ENCODE peak calls at places on chromosomes 16 and 17, in five cellular contexts. Y is HepG2, B is K562, W is GM12878, V is HCT116. D is an unnamed sample.

GRCh38 chr17:68539536-68540469 is 27.6 kb downstream of the PRKAR1A start:
- ATAC-seq in Y (peak), B (peak), W (peak), V (peak), D (no peak)

GRCh38 chr16:56609463-56609921 is 1.1 kb downstream of the MT2A start:
- ATAC-seq in Y (peak), B (peak), W (peak), V (no peak), D (no peak)

GRCh38 chr17:59666235-59666634 is 41.0 kb downstream of the PTRH2 start:
- ATAC-seq in Y (no peak), B (no peak), W (no peak), V (no peak), D (no peak)

GRCh38 chr17:61862975-61863800 is at the start of gene BRIP1:
- ATAC-seq in Y (peak), B (peak), W (peak), V (peak), D (peak)

GRCh38 chr16:86585821-86586611 is 7.7 kb downstream of the FOXL1 start:
- ATAC-seq in Y (no peak), B (no peak), W (no peak), V (no peak), D (no peak)

GRCh38 chr16:52408197-52408845 is 138.6 kb downstream of the TOX3 start:
- ATAC-seq in Y (peak), B (no peak), W (no peak), V (no peak), D (no peak)

GRCh38 chr16:54353097-54353496 is 66.5 kb upstream of the IRX3 start:
- ATAC-seq in Y (no peak), B (no peak), W (no peak), V (no peak), D (no peak)

GRCh38 chr16:54280751-54281150 is 5.8 kb downstream of the IRX3 start:
- ATAC-seq in Y (no peak), B (no peak), W (peak), V (peak), D (no peak)

DNA sequence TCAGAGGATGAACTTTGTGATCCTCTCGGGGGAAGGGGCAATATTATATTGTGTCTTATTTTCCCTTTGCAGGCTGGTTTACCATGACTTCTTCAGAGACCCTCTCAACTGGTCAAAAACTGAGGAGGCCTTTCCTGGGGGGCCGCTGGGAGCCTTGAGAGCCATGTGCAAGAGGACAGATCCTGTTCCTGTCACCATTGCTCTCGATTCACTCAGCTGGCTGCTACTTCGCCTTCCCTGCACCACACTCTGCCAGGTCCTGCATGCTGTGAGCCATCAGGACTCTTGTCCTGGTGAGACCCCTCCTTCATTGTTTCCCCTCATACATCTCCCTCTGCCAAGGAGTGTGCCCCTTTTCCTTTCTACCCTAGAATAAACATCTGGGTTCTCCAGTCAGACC is 2.5 kb downstream of the ELP5 start:
- ATAC-seq in Y (no peak), B (no peak), W (no peak), V (no peak), D (no peak)
- TF ChIP-seq POLR2AphosphoS5 in Y (no peak), B (no peak), W (no peak), V (peak), D (no peak)

GRCh38 chr17:81386141-81386645 is 9.1 kb upstream of the BAHCC1 start:
- ATAC-seq in Y (no peak), B (no peak), W (no peak), V (no peak), D (no peak)
- H3K27ac ChIP-seq in Y (no peak), B (peak), W (no peak), V (peak), D (peak)

DNA sequence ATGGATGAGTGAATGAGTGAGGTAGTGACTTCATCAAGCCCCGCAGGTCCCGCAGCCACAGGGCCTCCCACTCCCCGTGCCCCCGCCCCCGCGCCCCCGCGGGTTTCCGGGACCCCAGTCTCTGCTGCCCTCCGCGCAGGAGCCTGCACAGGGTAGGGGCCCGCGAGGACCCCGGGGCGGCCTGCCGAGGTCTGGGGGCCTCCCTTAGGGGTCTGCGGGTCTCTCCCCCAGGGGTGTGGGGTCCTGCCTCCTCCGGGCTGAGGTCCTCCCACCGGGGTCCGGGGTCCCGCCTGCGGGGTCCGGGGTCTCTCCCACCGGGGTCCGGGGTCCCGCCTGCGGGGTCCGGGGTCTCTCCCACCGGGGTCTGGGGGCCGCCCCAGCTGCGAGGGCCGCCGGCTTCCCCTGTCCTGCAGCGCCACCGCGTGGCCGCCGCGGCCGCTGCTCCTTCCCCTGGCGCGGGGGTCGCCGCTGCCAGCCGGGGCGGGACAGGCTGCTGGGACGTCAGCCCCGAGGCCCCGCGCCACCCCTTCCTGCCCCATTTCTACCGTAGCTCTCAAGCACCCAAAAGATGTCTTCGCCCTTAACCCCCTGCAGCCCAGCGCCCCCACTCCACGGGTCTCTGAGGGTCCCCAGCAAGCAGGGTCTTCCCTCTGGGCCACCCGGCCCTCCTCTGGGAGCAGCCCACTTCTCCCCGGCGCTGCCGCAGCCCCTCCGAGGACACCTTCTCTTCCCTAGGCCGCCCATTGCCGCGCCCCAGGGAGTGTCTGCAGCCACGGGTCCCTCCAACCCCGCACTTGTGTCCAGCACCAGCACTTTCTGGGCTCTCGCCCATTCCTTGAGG is 10.4 kb upstream of the CHMP6 start:
- ATAC-seq in Y (peak), B (peak), W (peak), V (peak), D (no peak)
- TF ChIP-seq POLR2AphosphoS5 in Y (no peak), B (no peak), W (no peak), V (no peak), D (no peak)

GRCh38 chr17:29051731-29052130 is 8.8 kb downstream of the PIPOX start:
- ATAC-seq in Y (no peak), B (no peak), W (no peak), V (no peak), D (no peak)

GRCh38 chr17:29048440-29049360 is 5.8 kb downstream of the PIPOX start:
- ATAC-seq in Y (no peak), B (peak), W (no peak), V (no peak), D (no peak)

GRCh38 chr17:29051194-29051593 is 8.3 kb downstream of the PIPOX start:
- ATAC-seq in Y (no peak), B (no peak), W (no peak), V (no peak), D (no peak)

GRCh38 chr17:29049541-29050150 is 6.7 kb downstream of the PIPOX start:
- ATAC-seq in Y (no peak), B (no peak), W (no peak), V (no peak), D (no peak)

GRCh38 chr17:29050176-29050575 is 7.2 kb downstream of the PIPOX start:
- ATAC-seq in Y (no peak), B (no peak), W (no peak), V (no peak), D (no peak)
- H3K27ac ChIP-seq in Y (no peak), B (no peak), W (no peak), V (no peak), D (no peak)

DNA sequence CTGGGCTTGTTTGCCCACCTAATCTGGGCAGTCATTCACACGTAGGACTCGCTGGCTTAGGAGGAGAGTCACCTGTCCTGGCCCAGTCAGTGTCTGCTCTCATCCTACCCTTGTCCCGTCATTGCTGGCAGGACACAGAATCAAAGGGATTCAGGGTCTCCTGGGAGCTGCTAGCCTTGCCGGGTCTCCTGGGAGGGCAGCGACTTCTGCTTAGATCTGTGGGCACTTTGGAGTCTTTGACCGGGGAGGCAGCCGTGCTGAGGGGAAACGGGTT is 12.6 kb downstream of the RAI1 start:
- ATAC-seq in Y (peak), B (no peak), W (no peak), V (peak), D (no peak)
- TF ChIP-seq POLR2AphosphoS5 in Y (no peak), B (no peak), W (peak), V (no peak), D (no peak)

GRCh38 chr16:30488764-30489595 is 16.4 kb downstream of the ITGAL start:
- ATAC-seq in Y (peak), B (no peak), W (no peak), V (no peak), D (no peak)
- H3K27ac ChIP-seq in Y (peak), B (no peak), W (no peak), V (no peak), D (no peak)

DNA sequence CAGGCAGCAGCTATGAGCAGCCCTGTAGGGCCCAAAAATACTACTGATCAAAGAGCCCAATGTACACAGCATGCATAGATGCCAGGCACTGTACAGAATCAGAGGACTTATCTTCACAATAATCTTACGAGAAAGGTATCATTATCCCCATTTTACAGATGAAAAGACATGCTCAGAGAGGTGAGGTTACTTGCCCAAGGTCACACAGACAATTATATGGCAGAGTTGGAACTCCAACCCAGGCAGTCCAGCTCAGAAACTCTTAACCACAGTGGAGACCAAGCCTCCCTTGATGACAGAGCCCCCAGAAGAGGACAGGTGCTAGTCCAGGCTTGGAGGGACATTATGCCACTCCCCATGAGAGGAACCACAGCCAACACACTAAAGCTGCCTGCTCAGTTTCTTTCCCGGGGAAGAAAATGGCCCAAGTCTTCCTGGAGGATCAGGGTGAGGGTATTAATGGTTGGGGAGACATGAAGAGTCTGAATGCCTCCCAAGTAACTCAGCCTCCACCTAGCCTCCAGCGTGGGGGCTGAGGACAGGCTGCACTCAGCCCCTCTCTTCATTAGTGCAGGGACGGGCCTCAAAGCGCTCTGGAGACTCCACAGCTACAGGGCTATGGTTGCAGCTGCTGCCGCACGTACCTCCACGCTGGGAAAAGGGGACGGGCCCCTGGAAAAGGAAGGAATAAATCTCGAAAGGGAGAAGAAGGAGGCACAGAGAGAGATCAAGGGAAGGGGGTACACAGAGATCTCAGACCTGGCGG is 820 bp downstream of the UNC119 start:
- ATAC-seq in Y (peak), B (peak), W (no peak), V (peak), D (no peak)
- TF ChIP-seq POLR2AphosphoS5 in Y (no peak), B (no peak), W (peak), V (no peak), D (no peak)